ENCODE peak calls at places on chromosome 1, in nine cellular contexts. One of them, this sample, is unnamed.

GRCh38 chr1:227428803-227429202 is 110.5 kb upstream of the CDC42BPA start:
- DNase-seq in T-helper 9 cell: no peak
- DNase-seq in NCI-H1417: no peak
- DNase-seq in GM06990: no peak
- DNase-seq in stimulated activated CD4-positive, alpha-beta T cell treated with anti-CD3 and anti-CD28 coated beads, Interleukin-15, amount 100 ng/mL, for 24 hours: no peak
- DNase-seq in AG08395: no peak
- DNase-seq in AG04449: no peak
- DNase-seq in AML-193: no peak
- DNase-seq in brain microvascular endothelial cell: peak
- DNase-seq in this sample: no peak

GRCh38 chr1:214319930-214320329 is 39.0 kb downstream of the SMYD2 start:
- DNase-seq in T-helper 9 cell: no peak
- DNase-seq in NCI-H1417: no peak
- DNase-seq in GM06990: no peak
- DNase-seq in stimulated activated CD4-positive, alpha-beta T cell treated with anti-CD3 and anti-CD28 coated beads, Interleukin-15, amount 100 ng/mL, for 24 hours: no peak
- DNase-seq in AG08395: no peak
- DNase-seq in AG04449: no peak
- DNase-seq in AML-193: no peak
- DNase-seq in brain microvascular endothelial cell: no peak
- DNase-seq in this sample: no peak

GRCh38 chr1:223739366-223740057 is 27.2 kb downstream of the CAPN2 start:
- DNase-seq in T-helper 9 cell: no peak
- DNase-seq in NCI-H1417: no peak
- DNase-seq in GM06990: no peak
- DNase-seq in stimulated activated CD4-positive, alpha-beta T cell treated with anti-CD3 and anti-CD28 coated beads, Interleukin-15, amount 100 ng/mL, for 24 hours: no peak
- DNase-seq in AG08395: no peak
- DNase-seq in AG04449: no peak
- DNase-seq in AML-193: no peak
- DNase-seq in brain microvascular endothelial cell: peak
- DNase-seq in this sample: no peak

GRCh38 chr1:57949168-57949567 is 525.3 kb upstream of the DAB1 start:
- DNase-seq in T-helper 9 cell: no peak
- DNase-seq in NCI-H1417: no peak
- DNase-seq in GM06990: no peak
- DNase-seq in stimulated activated CD4-positive, alpha-beta T cell treated with anti-CD3 and anti-CD28 coated beads, Interleukin-15, amount 100 ng/mL, for 24 hours: no peak
- DNase-seq in AG08395: no peak
- DNase-seq in AG04449: no peak
- DNase-seq in AML-193: no peak
- DNase-seq in brain microvascular endothelial cell: no peak
- DNase-seq in this sample: no peak

GRCh38 chr1:16146888-16147614 is 8.8 kb downstream of the EPHA2 start:
- DNase-seq in T-helper 9 cell: no peak
- DNase-seq in NCI-H1417: no peak
- DNase-seq in GM06990: no peak
- DNase-seq in stimulated activated CD4-positive, alpha-beta T cell treated with anti-CD3 and anti-CD28 coated beads, Interleukin-15, amount 100 ng/mL, for 24 hours: no peak
- DNase-seq in AG08395: no peak
- DNase-seq in AG04449: no peak
- DNase-seq in AML-193: no peak
- DNase-seq in brain microvascular endothelial cell: no peak
- DNase-seq in this sample: peak

GRCh38 chr1:226491093-226491850 is 57.3 kb upstream of the STUM start:
- DNase-seq in T-helper 9 cell: no peak
- DNase-seq in NCI-H1417: no peak
- DNase-seq in GM06990: no peak
- DNase-seq in stimulated activated CD4-positive, alpha-beta T cell treated with anti-CD3 and anti-CD28 coated beads, Interleukin-15, amount 100 ng/mL, for 24 hours: no peak
- DNase-seq in AG08395: no peak
- DNase-seq in AG04449: no peak
- DNase-seq in AML-193: no peak
- DNase-seq in brain microvascular endothelial cell: no peak
- DNase-seq in this sample: no peak

GRCh38 chr1:21651214-21652042 is 17.7 kb downstream of the RAP1GAP start:
- DNase-seq in T-helper 9 cell: peak
- DNase-seq in NCI-H1417: peak
- DNase-seq in GM06990: peak
- DNase-seq in stimulated activated CD4-positive, alpha-beta T cell treated with anti-CD3 and anti-CD28 coated beads, Interleukin-15, amount 100 ng/mL, for 24 hours: peak
- DNase-seq in AG08395: peak
- DNase-seq in AG04449: no peak
- DNase-seq in AML-193: no peak
- DNase-seq in brain microvascular endothelial cell: no peak
- DNase-seq in this sample: no peak

GRCh38 chr1:228206582-228207351 is 1.1 kb upstream of the OBSCN start:
- DNase-seq in T-helper 9 cell: no peak
- DNase-seq in NCI-H1417: no peak
- DNase-seq in GM06990: no peak
- DNase-seq in stimulated activated CD4-positive, alpha-beta T cell treated with anti-CD3 and anti-CD28 coated beads, Interleukin-15, amount 100 ng/mL, for 24 hours: no peak
- DNase-seq in AG08395: no peak
- DNase-seq in AG04449: no peak
- DNase-seq in AML-193: no peak
- DNase-seq in brain microvascular endothelial cell: no peak
- DNase-seq in this sample: no peak

GRCh38 chr1:57321776-57322175 is 102.1 kb downstream of the DAB1 start:
- DNase-seq in T-helper 9 cell: no peak
- DNase-seq in NCI-H1417: no peak
- DNase-seq in GM06990: no peak
- DNase-seq in stimulated activated CD4-positive, alpha-beta T cell treated with anti-CD3 and anti-CD28 coated beads, Interleukin-15, amount 100 ng/mL, for 24 hours: no peak
- DNase-seq in AG08395: no peak
- DNase-seq in AG04449: no peak
- DNase-seq in AML-193: no peak
- DNase-seq in brain microvascular endothelial cell: no peak
- DNase-seq in this sample: no peak

GRCh38 chr1:223652436-223652901 is 13.0 kb downstream of the CAPN8 start:
- DNase-seq in T-helper 9 cell: no peak
- DNase-seq in NCI-H1417: peak
- DNase-seq in GM06990: no peak
- DNase-seq in stimulated activated CD4-positive, alpha-beta T cell treated with anti-CD3 and anti-CD28 coated beads, Interleukin-15, amount 100 ng/mL, for 24 hours: no peak
- DNase-seq in AG08395: no peak
- DNase-seq in AG04449: no peak
- DNase-seq in AML-193: no peak
- DNase-seq in brain microvascular endothelial cell: no peak
- DNase-seq in this sample: no peak

GRCh38 chr1:43021547-43022474 is 63.1 kb upstream of the SLC2A1 start:
- DNase-seq in T-helper 9 cell: no peak
- DNase-seq in NCI-H1417: no peak
- DNase-seq in GM06990: no peak
- DNase-seq in stimulated activated CD4-positive, alpha-beta T cell treated with anti-CD3 and anti-CD28 coated beads, Interleukin-15, amount 100 ng/mL, for 24 hours: no peak
- DNase-seq in AG08395: no peak
- DNase-seq in AG04449: no peak
- DNase-seq in AML-193: no peak
- DNase-seq in brain microvascular endothelial cell: no peak
- DNase-seq in this sample: no peak

GRCh38 chr1:31934706-31935629 is 3.2 kb downstream of the PTP4A2 start:
- DNase-seq in T-helper 9 cell: no peak
- DNase-seq in NCI-H1417: no peak
- DNase-seq in GM06990: no peak
- DNase-seq in stimulated activated CD4-positive, alpha-beta T cell treated with anti-CD3 and anti-CD28 coated beads, Interleukin-15, amount 100 ng/mL, for 24 hours: peak
- DNase-seq in AG08395: peak
- DNase-seq in AG04449: no peak
- DNase-seq in AML-193: no peak
- DNase-seq in brain microvascular endothelial cell: no peak
- DNase-seq in this sample: no peak

GRCh38 chr1:27574001-27574781 is 29.8 kb downstream of the AHDC1 start:
- DNase-seq in T-helper 9 cell: no peak
- DNase-seq in NCI-H1417: no peak
- DNase-seq in GM06990: no peak
- DNase-seq in stimulated activated CD4-positive, alpha-beta T cell treated with anti-CD3 and anti-CD28 coated beads, Interleukin-15, amount 100 ng/mL, for 24 hours: no peak
- DNase-seq in AG08395: no peak
- DNase-seq in AG04449: no peak
- DNase-seq in AML-193: no peak
- DNase-seq in brain microvascular endothelial cell: no peak
- DNase-seq in this sample: no peak

GRCh38 chr1:41242645-41243171 is 602 bp upstream of the SCMH1 start:
- DNase-seq in T-helper 9 cell: peak
- DNase-seq in NCI-H1417: no peak
- DNase-seq in GM06990: peak
- DNase-seq in stimulated activated CD4-positive, alpha-beta T cell treated with anti-CD3 and anti-CD28 coated beads, Interleukin-15, amount 100 ng/mL, for 24 hours: no peak
- DNase-seq in AG08395: no peak
- DNase-seq in AG04449: no peak
- DNase-seq in AML-193: no peak
- DNase-seq in brain microvascular endothelial cell: no peak
- DNase-seq in this sample: no peak

GRCh38 chr1:110282395-110282794 is 56.8 kb upstream of the RBM15 start:
- DNase-seq in T-helper 9 cell: no peak
- DNase-seq in NCI-H1417: peak
- DNase-seq in GM06990: no peak
- DNase-seq in stimulated activated CD4-positive, alpha-beta T cell treated with anti-CD3 and anti-CD28 coated beads, Interleukin-15, amount 100 ng/mL, for 24 hours: no peak
- DNase-seq in AG08395: no peak
- DNase-seq in AG04449: no peak
- DNase-seq in AML-193: no peak
- DNase-seq in brain microvascular endothelial cell: no peak
- DNase-seq in this sample: no peak

GRCh38 chr1:240719953-240720700 is 108.2 kb upstream of the GREM2 start:
- DNase-seq in T-helper 9 cell: no peak
- DNase-seq in NCI-H1417: no peak
- DNase-seq in GM06990: no peak
- DNase-seq in stimulated activated CD4-positive, alpha-beta T cell treated with anti-CD3 and anti-CD28 coated beads, Interleukin-15, amount 100 ng/mL, for 24 hours: no peak
- DNase-seq in AG08395: peak
- DNase-seq in AG04449: no peak
- DNase-seq in AML-193: no peak
- DNase-seq in brain microvascular endothelial cell: no peak
- DNase-seq in this sample: peak

GRCh38 chr1:99554727-99555126 is 91.2 kb upstream of the PALMD start:
- DNase-seq in T-helper 9 cell: no peak
- DNase-seq in NCI-H1417: no peak
- DNase-seq in GM06990: no peak
- DNase-seq in stimulated activated CD4-positive, alpha-beta T cell treated with anti-CD3 and anti-CD28 coated beads, Interleukin-15, amount 100 ng/mL, for 24 hours: no peak
- DNase-seq in AG08395: no peak
- DNase-seq in AG04449: no peak
- DNase-seq in AML-193: no peak
- DNase-seq in brain microvascular endothelial cell: no peak
- DNase-seq in this sample: no peak

GRCh38 chr1:93033029-93033428 is 46.1 kb upstream of the MTF2 start:
- DNase-seq in T-helper 9 cell: no peak
- DNase-seq in NCI-H1417: no peak
- DNase-seq in GM06990: peak
- DNase-seq in stimulated activated CD4-positive, alpha-beta T cell treated with anti-CD3 and anti-CD28 coated beads, Interleukin-15, amount 100 ng/mL, for 24 hours: no peak
- DNase-seq in AG08395: no peak
- DNase-seq in AG04449: no peak
- DNase-seq in AML-193: no peak
- DNase-seq in brain microvascular endothelial cell: no peak
- DNase-seq in this sample: no peak

GRCh38 chr1:102772831-102773230 is 335.5 kb downstream of the COL11A1 start:
- DNase-seq in T-helper 9 cell: no peak
- DNase-seq in NCI-H1417: no peak
- DNase-seq in GM06990: no peak
- DNase-seq in stimulated activated CD4-positive, alpha-beta T cell treated with anti-CD3 and anti-CD28 coated beads, Interleukin-15, amount 100 ng/mL, for 24 hours: no peak
- DNase-seq in AG08395: no peak
- DNase-seq in AG04449: no peak
- DNase-seq in AML-193: no peak
- DNase-seq in brain microvascular endothelial cell: no peak
- DNase-seq in this sample: no peak

GRCh38 chr1:110212165-110213142 is 2.3 kb downstream of the KCNC4 start:
- DNase-seq in T-helper 9 cell: no peak
- DNase-seq in NCI-H1417: peak
- DNase-seq in GM06990: no peak
- DNase-seq in stimulated activated CD4-positive, alpha-beta T cell treated with anti-CD3 and anti-CD28 coated beads, Interleukin-15, amount 100 ng/mL, for 24 hours: no peak
- DNase-seq in AG08395: no peak
- DNase-seq in AG04449: no peak
- DNase-seq in AML-193: no peak
- DNase-seq in brain microvascular endothelial cell: no peak
- DNase-seq in this sample: no peak

GRCh38 chr1:61184035-61184713 is 101.8 kb downstream of the NFIA start:
- DNase-seq in T-helper 9 cell: no peak
- DNase-seq in NCI-H1417: peak
- DNase-seq in GM06990: no peak
- DNase-seq in stimulated activated CD4-positive, alpha-beta T cell treated with anti-CD3 and anti-CD28 coated beads, Interleukin-15, amount 100 ng/mL, for 24 hours: no peak
- DNase-seq in AG08395: peak
- DNase-seq in AG04449: no peak
- DNase-seq in AML-193: no peak
- DNase-seq in brain microvascular endothelial cell: peak
- DNase-seq in this sample: peak

GRCh38 chr1:220983877-220984635 is 104.8 kb downstream of the HLX start:
- DNase-seq in T-helper 9 cell: no peak
- DNase-seq in NCI-H1417: no peak
- DNase-seq in GM06990: no peak
- DNase-seq in stimulated activated CD4-positive, alpha-beta T cell treated with anti-CD3 and anti-CD28 coated beads, Interleukin-15, amount 100 ng/mL, for 24 hours: no peak
- DNase-seq in AG08395: no peak
- DNase-seq in AG04449: no peak
- DNase-seq in AML-193: no peak
- DNase-seq in brain microvascular endothelial cell: no peak
- DNase-seq in this sample: no peak

GRCh38 chr1:38997901-38998190 is 6.8 kb downstream of the AKIRIN1 start:
- DNase-seq in T-helper 9 cell: no peak
- DNase-seq in NCI-H1417: no peak
- DNase-seq in GM06990: no peak
- DNase-seq in stimulated activated CD4-positive, alpha-beta T cell treated with anti-CD3 and anti-CD28 coated beads, Interleukin-15, amount 100 ng/mL, for 24 hours: no peak
- DNase-seq in AG08395: no peak
- DNase-seq in AG04449: no peak
- DNase-seq in AML-193: no peak
- DNase-seq in brain microvascular endothelial cell: no peak
- DNase-seq in this sample: no peak

GRCh38 chr1:119008483-119009299 is 20.5 kb upstream of the TBX15 start:
- DNase-seq in T-helper 9 cell: no peak
- DNase-seq in NCI-H1417: peak
- DNase-seq in GM06990: no peak
- DNase-seq in stimulated activated CD4-positive, alpha-beta T cell treated with anti-CD3 and anti-CD28 coated beads, Interleukin-15, amount 100 ng/mL, for 24 hours: peak
- DNase-seq in AG08395: peak
- DNase-seq in AG04449: no peak
- DNase-seq in AML-193: peak
- DNase-seq in brain microvascular endothelial cell: peak
- DNase-seq in this sample: no peak

GRCh38 chr1:204152310-204153044 is 633 bp upstream of the ETNK2 start:
- DNase-seq in T-helper 9 cell: no peak
- DNase-seq in NCI-H1417: no peak
- DNase-seq in GM06990: no peak
- DNase-seq in stimulated activated CD4-positive, alpha-beta T cell treated with anti-CD3 and anti-CD28 coated beads, Interleukin-15, amount 100 ng/mL, for 24 hours: no peak
- DNase-seq in AG08395: no peak
- DNase-seq in AG04449: no peak
- DNase-seq in AML-193: no peak
- DNase-seq in brain microvascular endothelial cell: no peak
- DNase-seq in this sample: no peak

GRCh38 chr1:7401814-7402547 is 369.1 kb upstream of the VAMP3 start:
- DNase-seq in T-helper 9 cell: no peak
- DNase-seq in NCI-H1417: no peak
- DNase-seq in GM06990: no peak
- DNase-seq in stimulated activated CD4-positive, alpha-beta T cell treated with anti-CD3 and anti-CD28 coated beads, Interleukin-15, amount 100 ng/mL, for 24 hours: no peak
- DNase-seq in AG08395: peak
- DNase-seq in AG04449: peak
- DNase-seq in AML-193: no peak
- DNase-seq in brain microvascular endothelial cell: peak
- DNase-seq in this sample: peak